ENCODE peak calls at places on chromosomes 2 and 18, in eight cellular contexts. F is activated naive CD4-positive, alpha-beta T cell; H is HT1080; W is T-helper 2 cell; T is nucleus accumbens; U is activated CD4-positive, alpha-beta T cell treated with anti-CD3 and anti-CD28 coated beads for 24 hours; K is PC-9; A is AG09309. V is an unnamed sample.

GRCh38 chr18:23415530-23415929 is 37.6 kb upstream of the RIOK3 start:
- DNase-seq in A (no peak), W (no peak), K (no peak), T (no peak), H (no peak), U (no peak), F (no peak), V (no peak)

GRCh38 chr18:79857082-79857661 is 59.4 kb downstream of the KCNG2 start:
- DNase-seq in K (no peak), A (peak; percentile 10), F (no peak), U (no peak), T (no peak), W (no peak), H (peak; percentile 7), V (peak; percentile 5)

GRCh38 chr2:84971799-84972790 is 1.1 kb downstream of the KCMF1 start:
- DNase-seq in T (peak; percentile 43), W (peak; percentile 58), A (no peak), F (peak; percentile 41), U (peak; percentile 39), K (peak; percentile 35), H (peak; percentile 25), V (no peak)

GRCh38 chr2:40105593-40105992 is 326.5 kb upstream of the THUMPD2 start:
- DNase-seq in A (no peak), W (no peak), H (no peak), K (no peak), T (no peak), U (no peak), F (no peak), V (no peak)

GRCh38 chr2:204665244-204665643 is 120.0 kb downstream of the PARD3B start:
- DNase-seq in K (peak; percentile 49), T (no peak), H (peak; percentile 58), U (no peak), W (no peak), A (no peak), F (no peak), V (peak; percentile 7)

GRCh38 chr18:24185805-24186204 is 46.9 kb downstream of the CABYR start:
- DNase-seq in F (no peak), A (no peak), W (no peak), K (no peak), T (no peak), U (no peak), H (no peak), V (no peak)

GRCh38 chr2:134283701-134284100 is 29.8 kb downstream of the MGAT5 start:
- DNase-seq in W (no peak), F (no peak), K (no peak), T (no peak), H (no peak), U (no peak), A (no peak), V (no peak)

GRCh38 chr18:46481048-46481846 is 175.8 kb downstream of the LOXHD1 start:
- DNase-seq in K (peak; percentile 33), T (no peak), U (peak; percentile 38), W (peak; percentile 19), A (peak; percentile 11), H (peak; percentile 23), F (peak; percentile 3), V (no peak)

GRCh38 chr18:7830468-7830867 is 263.4 kb downstream of the PTPRM start:
- DNase-seq in F (no peak), H (no peak), T (no peak), U (no peak), W (no peak), A (no peak), K (no peak), V (no peak)

GRCh38 chr2:54380627-54381026 is 75.5 kb upstream of the SPTBN1 start:
- DNase-seq in K (no peak), U (no peak), A (no peak), H (no peak), F (no peak), W (no peak), T (no peak), V (no peak)

GRCh38 chr18:75054611-75055010 is 154.3 kb downstream of the PTGR3 start:
- DNase-seq in K (no peak), H (no peak), F (no peak), T (no peak), U (no peak), W (no peak), A (no peak), V (no peak)

GRCh38 chr2:186345745-186346144 is 140.3 kb upstream of the ZC3H15 start:
- DNase-seq in K (no peak), W (no peak), A (no peak), T (no peak), H (no peak), U (no peak), F (no peak), V (no peak)

GRCh38 chr2:85237849-85238570 is 89.8 kb downstream of the TGOLN2 start:
- DNase-seq in F (no peak), W (no peak), U (no peak), H (no peak), T (no peak), A (no peak), K (no peak), V (no peak)

GRCh38 chr2:167462379-167462778 is 574.1 kb downstream of the XIRP2 start:
- DNase-seq in U (no peak), W (no peak), F (no peak), T (no peak), A (no peak), H (no peak), K (no peak), V (no peak)

GRCh38 chr18:76968073-76968472 is 145.7 kb downstream of the ZNF236 start:
- DNase-seq in U (no peak), H (no peak), K (no peak), A (no peak), F (no peak), W (no peak), T (no peak), V (no peak)

GRCh38 chr2:241762933-241763369 is 13.7 kb upstream of the GAL3ST2 start:
- DNase-seq in H (no peak), U (no peak), T (no peak), F (no peak), A (no peak), W (no peak), K (peak; percentile 44), V (no peak)

GRCh38 chr2:91442246-91442905 is 2750.9 kb downstream of the RPIA start:
- DNase-seq in T (no peak), H (no peak), K (no peak), A (no peak), F (no peak), U (no peak), W (peak; percentile 14), V (peak; percentile 2)

GRCh38 chr2:30664761-30665358 is 142.4 kb downstream of the CAPN13 start:
- DNase-seq in U (no peak), W (no peak), T (no peak), A (peak; percentile 81), K (peak; percentile 69), F (no peak), H (peak; percentile 96), V (peak; percentile 94)

V was measured in mammary epithelial cell.